ENCODE peak calls at places on chromosomes 3 and 15, in nine cellular contexts. A, D, O, W, R, E, U, F and L are unnamed samples.

GRCh38 chr3:50205719-50206276 is 727 bp downstream of the SLC38A3 start:
- DNase-seq in F (peak; percentile 26), U (peak; percentile 27), R (no peak), O (no peak), E (no peak), D (peak; percentile 89), A (no peak), W (peak; percentile 63), L (peak; percentile 30)

GRCh38 chr3:62374375-62374876 is 1.1 kb upstream of the FEZF2 start:
- DNase-seq in U (peak; percentile 26), E (no peak), R (peak; percentile 33), D (no peak), F (no peak), W (no peak), A (peak; percentile 13), O (no peak), L (no peak)

GRCh38 chr15:93209690-93210425 is 120.8 kb upstream of the RGMA start:
- DNase-seq in R (no peak), D (no peak), F (no peak), W (no peak), E (no peak), O (no peak), A (no peak), U (peak; percentile 5), L (no peak)

GRCh38 chr15:22980189-22981136 is at the start of gene CYFIP1:
- DNase-seq in E (peak; percentile 83), D (peak; percentile 34), W (peak; percentile 61), A (peak; percentile 82), O (peak; percentile 88), R (peak; percentile 84), U (peak; percentile 88), F (peak; percentile 90), L (peak; percentile 60)

GRCh38 chr3:114454592-114455251 is 160.9 kb downstream of the TIGIT start:
- DNase-seq in U (peak; percentile 61), A (peak; percentile 56), F (no peak), W (no peak), O (no peak), R (peak; percentile 53), D (no peak), E (no peak), L (peak; percentile 65)

GRCh38 chr3:78913711-78914110 is 854.1 kb downstream of the ROBO1 start:
- DNase-seq in U (no peak), A (no peak), E (no peak), O (no peak), D (no peak), W (no peak), F (no peak), R (no peak), L (no peak)

GRCh38 chr3:33918357-33918756 is 119.9 kb downstream of the PDCD6IP start:
- DNase-seq in R (peak; percentile 45), D (no peak), F (no peak), W (no peak), E (no peak), A (no peak), O (no peak), U (peak; percentile 38), L (no peak)

GRCh38 chr3:36843065-36844051 is 79.0 kb upstream of the DCLK3 start:
- DNase-seq in R (peak; percentile 2), O (no peak), D (peak; percentile 77), U (peak; percentile 19), W (peak; percentile 62), E (no peak), A (peak; percentile 12), F (no peak), L (peak; percentile 38)

GRCh38 chr15:41796457-41796856 is 22.2 kb downstream of the MAPKBP1 start:
- DNase-seq in O (no peak), A (peak; percentile 89), U (peak; percentile 37), W (no peak), D (no peak), E (no peak), F (no peak), R (peak; percentile 62), L (no peak)

GRCh38 chr3:128547368-128547987 is 54.5 kb upstream of the GATA2 start:
- DNase-seq in U (peak; percentile 84), A (peak; percentile 39), O (no peak), R (peak; percentile 44), W (no peak), F (no peak), E (no peak), D (no peak), L (no peak)

GRCh38 chr3:194491996-194492395 is 5.2 kb upstream of the ATP13A3 start:
- DNase-seq in U (no peak), O (no peak), A (no peak), E (no peak), F (no peak), D (no peak), W (no peak), R (no peak), L (peak; percentile 12)

GRCh38 chr15:94395626-94396025 is 164.3 kb downstream of the MCTP2 start:
- DNase-seq in O (no peak), W (no peak), F (no peak), A (peak; percentile 42), R (peak; percentile 22), U (peak; percentile 21), E (no peak), D (no peak), L (no peak)

GRCh38 chr3:54915976-54916375 is 11.9 kb downstream of the LRTM1 start:
- DNase-seq in D (no peak), A (no peak), W (no peak), R (no peak), F (no peak), E (no peak), U (no peak), O (no peak), L (no peak)

GRCh38 chr15:38930851-38931572 is 366.4 kb upstream of the RASGRP1 start:
- DNase-seq in U (peak; percentile 51), W (no peak), A (peak; percentile 57), E (no peak), O (no peak), F (no peak), R (peak; percentile 43), D (no peak), L (no peak)

GRCh38 chr15:65323071-65323511 is 18.6 kb downstream of the RNU5B-1 start:
- DNase-seq in D (no peak), E (no peak), R (peak; percentile 33), O (peak; percentile 41), F (peak; percentile 41), U (peak; percentile 47), W (no peak), A (peak; percentile 25), L (no peak)

GRCh38 chr15:52200831-52201365 is 9.7 kb upstream of the GNB5 start:
- DNase-seq in E (no peak), R (no peak), A (peak; percentile 23), U (no peak), D (no peak), F (no peak), O (no peak), W (no peak), L (no peak)

GRCh38 chr3:1138036-1138435 is 45.2 kb downstream of the CNTN6 start:
- DNase-seq in U (no peak), W (no peak), E (no peak), R (no peak), O (no peak), F (no peak), D (no peak), A (no peak), L (no peak)
- H3K4me3 ChIP-seq in U (no peak overlapping the region), W (no peak overlapping the region), E (no peak overlapping the region), R (no peak overlapping the region), O (no peak overlapping the region), F (no peak overlapping the region), D (no peak overlapping the region), A (no peak overlapping the region), L (no peak overlapping the region)

DNA sequence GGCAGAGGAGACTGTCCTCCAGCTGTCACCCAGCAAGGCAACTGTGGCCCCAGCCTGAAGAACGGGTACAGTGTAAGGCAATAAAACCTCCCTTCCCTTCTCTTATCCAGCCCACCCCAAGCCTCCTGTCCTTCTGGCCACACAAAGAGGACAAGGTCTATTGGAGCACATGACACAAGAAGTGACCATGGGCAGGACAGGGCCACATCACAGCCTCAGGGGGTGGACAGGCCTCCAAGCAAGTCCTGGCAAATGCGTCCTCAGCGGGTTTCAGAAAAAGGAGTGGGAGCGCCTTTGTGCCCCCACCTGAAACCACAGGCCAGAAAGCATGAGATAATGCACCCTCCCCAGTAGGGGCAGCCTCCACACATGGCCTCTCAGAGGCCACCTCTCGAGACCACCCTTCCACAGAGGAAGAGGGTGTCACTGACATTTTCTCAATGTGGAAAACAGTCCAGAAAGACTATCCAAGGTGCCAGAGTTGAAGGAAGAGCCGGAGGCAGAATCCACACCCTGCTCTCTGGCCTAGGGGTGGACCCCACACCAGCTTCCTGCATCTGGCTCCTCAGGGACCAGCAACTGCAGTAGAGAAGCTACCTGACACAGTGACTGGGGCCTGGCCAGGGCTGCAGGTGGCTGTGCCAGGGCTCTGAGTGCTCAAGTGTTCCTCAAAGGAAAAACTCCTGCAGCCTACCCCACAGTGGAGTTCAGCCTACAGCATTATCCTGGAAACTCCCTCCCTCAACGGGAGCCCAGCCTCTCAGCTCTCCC is 43.9 kb downstream of the CCDC12 start:
- DNase-seq in R (no peak), E (peak; percentile 13), U (no peak), O (no peak), W (no peak), A (no peak), D (no peak), F (no peak), L (no peak)
- TF ChIP-seq CTCF in R (no peak), E (no peak), U (no peak), O (no peak), W (no peak), A (no peak), D (no peak), F (no peak), L (no peak)

DNA sequence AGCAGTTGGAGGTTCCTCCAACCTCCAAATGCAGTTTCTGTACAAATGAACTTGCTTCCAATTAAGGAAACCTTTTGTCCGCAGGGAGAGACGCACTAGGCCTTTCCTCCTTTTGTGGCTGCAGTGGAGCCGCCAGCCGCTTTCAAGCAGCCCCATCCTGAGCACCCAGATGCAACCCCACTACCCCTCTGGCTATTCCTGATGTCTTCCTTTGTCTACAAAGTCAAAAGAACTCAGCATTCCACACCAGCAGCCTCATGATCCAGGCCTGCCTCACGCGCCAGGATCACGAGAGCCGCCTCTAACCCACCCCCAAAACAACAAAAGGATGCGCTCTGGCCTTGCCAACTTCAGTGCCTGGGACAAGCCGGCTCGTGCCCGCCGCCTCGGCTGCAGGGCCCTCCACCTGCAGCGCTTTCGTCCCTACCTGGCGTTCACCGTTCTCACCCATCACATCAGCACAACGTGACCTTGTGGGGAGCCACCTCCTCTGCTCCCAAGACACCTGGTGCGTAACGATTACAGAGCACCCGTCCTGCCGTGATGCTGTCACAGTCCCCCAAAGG is 48.2 kb upstream of the MUC4 start:
- DNase-seq in U (no peak), E (no peak), W (no peak), F (no peak), O (no peak), R (no peak), D (no peak), A (no peak), L (no peak)
- H3K4me3 ChIP-seq in U (no peak overlapping the region), E (peak overlapping the region; percentile 13), W (no peak overlapping the region), F (no peak overlapping the region), O (no peak overlapping the region), R (no peak overlapping the region), D (no peak overlapping the region), A (no peak overlapping the region), L (no peak overlapping the region)

DNA sequence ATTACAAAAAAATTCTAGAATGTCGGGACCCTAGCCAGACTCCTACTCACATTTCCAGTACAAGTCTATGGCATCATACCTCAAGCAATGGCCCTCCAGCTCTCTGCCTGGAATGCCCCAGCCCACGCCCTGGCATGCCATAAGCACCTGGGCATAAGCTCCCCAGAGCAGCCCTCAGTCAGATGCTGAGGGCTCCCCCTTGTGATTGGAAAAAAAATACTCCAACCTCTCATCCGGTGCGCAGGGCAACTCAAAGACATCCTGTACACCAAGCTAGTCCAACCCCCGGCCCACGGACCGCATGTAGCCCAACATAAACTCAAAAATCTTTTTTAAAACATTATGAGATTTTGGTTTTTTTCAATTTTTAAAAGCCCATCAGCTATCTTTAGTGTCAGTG is 115.4 kb downstream of the NEK10 start:
- DNase-seq in F (peak; percentile 38), U (peak; percentile 45), R (peak; percentile 64), D (peak; percentile 36), E (peak; percentile 19), A (peak; percentile 52), O (no peak), W (peak; percentile 51), L (peak; percentile 44)
- TF ChIP-seq CTCF in F (peak; percentile 53), U (peak; percentile 50), R (peak; percentile 56), D (peak; percentile 63), E (peak; percentile 26), A (peak; percentile 68), O (no peak), W (peak; percentile 64), L (peak; percentile 36)